ENCODE peak calls at places on chromosomes 5 and 9, in five cellular contexts. C, V, L, Y and K are unnamed samples.

GRCh38 chr5:32981061-32981460 is 269.9 kb downstream of the NPR3 start:
- DNase-seq in C (no peak), V (no peak), L (no peak), Y (no peak), K (no peak)

GRCh38 chr9:113219972-113220371 is 1.1 kb downstream of the FKBP15 start:
- DNase-seq in C (peak; percentile 84), V (no peak), L (no peak), Y (no peak), K (no peak)

GRCh38 chr5:83306572-83307241 is 164.8 kb upstream of the VCAN start:
- DNase-seq in C (peak; percentile 89), V (peak; percentile 12), L (no peak), Y (no peak), K (no peak)

GRCh38 chr5:128220841-128221240 is 137.3 kb downstream of the SLC12A2 start:
- DNase-seq in C (no peak), V (no peak), L (no peak), Y (no peak), K (no peak)

GRCh38 chr5:72857396-72857795 is 40.9 kb downstream of the TNPO1 start:
- DNase-seq in C (no peak), V (peak; percentile 24), L (no peak), Y (no peak), K (no peak)

GRCh38 chr9:27142299-27142930 is 33.4 kb downstream of the TEK start:
- DNase-seq in C (no peak), V (no peak), L (no peak), Y (no peak), K (no peak)

GRCh38 chr5:170701321-170701720 is 82.2 kb upstream of the GABRP start:
- DNase-seq in C (no peak), V (peak; percentile 57), L (no peak), Y (peak; percentile 31), K (no peak)

GRCh38 chr9:33719581-33720374 is 75.6 kb upstream of the PRSS3 start:
- DNase-seq in C (no peak), V (peak; percentile 73), L (peak; percentile 83), Y (peak; percentile 20), K (peak; percentile 83)

GRCh38 chr5:53820802-53821171 is 260.3 kb downstream of the NDUFS4 start:
- DNase-seq in C (peak; percentile 11), V (no peak), L (no peak), Y (no peak), K (no peak)

GRCh38 chr9:129582865-129583264 is 38.0 kb downstream of the C9orf50 start:
- DNase-seq in C (no peak), V (no peak), L (no peak), Y (no peak), K (no peak)

GRCh38 chr9:94860678-94861588 is 134.4 kb downstream of the AOPEP start:
- DNase-seq in C (peak; percentile 89), V (no peak), L (no peak), Y (no peak), K (no peak)

GRCh38 chr5:34914671-34915138 is 599 bp downstream of the RAD1 start:
- DNase-seq in C (peak; percentile 29), V (no peak), L (peak; percentile 42), Y (no peak), K (no peak)

GRCh38 chr5:141889282-141889871 is 11.2 kb upstream of the PCDH1 start:
- DNase-seq in C (no peak), V (no peak), L (no peak), Y (no peak), K (no peak)

GRCh38 chr5:125409496-125410351 is 663.3 kb upstream of the ZNF608 start:
- DNase-seq in C (peak; percentile 7), V (peak; percentile 10), L (no peak), Y (peak; percentile 81), K (no peak)

GRCh38 chr9:27086818-27087680 is 22.0 kb upstream of the TEK start:
- DNase-seq in C (peak; percentile 90), V (no peak), L (no peak), Y (no peak), K (no peak)

GRCh38 chr5:160230686-160231527 is 1.6 kb downstream of the FABP6 start:
- DNase-seq in C (peak; percentile 80), V (no peak), L (no peak), Y (no peak), K (no peak)

GRCh38 chr5:96287181-96287580 is 145.9 kb downstream of the PCSK1 start:
- DNase-seq in C (no peak), V (no peak), L (no peak), Y (no peak), K (no peak)

GRCh38 chr9:105114318-105114717 is 130.1 kb upstream of the SLC44A1 start:
- DNase-seq in C (no peak), V (no peak), L (no peak), Y (no peak), K (no peak)

GRCh38 chr5:83179966-83180365 is 102.6 kb downstream of the XRCC4 start:
- DNase-seq in C (peak; percentile 83), V (no peak), L (no peak), Y (no peak), K (no peak)

GRCh38 chr9:38680827-38681226 is 39.1 kb downstream of the FAM240B start:
- DNase-seq in C (no peak), V (no peak), L (no peak), Y (no peak), K (no peak)

GRCh38 chr9:38685535-38685934 is 34.4 kb downstream of the FAM240B start:
- DNase-seq in C (no peak), V (no peak), L (no peak), Y (no peak), K (no peak)

GRCh38 chr9:38683336-38683735 is 36.6 kb downstream of the FAM240B start:
- DNase-seq in C (no peak), V (no peak), L (no peak), Y (no peak), K (no peak)

GRCh38 chr9:38682713-38683112 is 37.2 kb downstream of the FAM240B start:
- DNase-seq in C (peak; percentile 84), V (peak; percentile 95), L (no peak), Y (no peak), K (no peak)

DNA sequence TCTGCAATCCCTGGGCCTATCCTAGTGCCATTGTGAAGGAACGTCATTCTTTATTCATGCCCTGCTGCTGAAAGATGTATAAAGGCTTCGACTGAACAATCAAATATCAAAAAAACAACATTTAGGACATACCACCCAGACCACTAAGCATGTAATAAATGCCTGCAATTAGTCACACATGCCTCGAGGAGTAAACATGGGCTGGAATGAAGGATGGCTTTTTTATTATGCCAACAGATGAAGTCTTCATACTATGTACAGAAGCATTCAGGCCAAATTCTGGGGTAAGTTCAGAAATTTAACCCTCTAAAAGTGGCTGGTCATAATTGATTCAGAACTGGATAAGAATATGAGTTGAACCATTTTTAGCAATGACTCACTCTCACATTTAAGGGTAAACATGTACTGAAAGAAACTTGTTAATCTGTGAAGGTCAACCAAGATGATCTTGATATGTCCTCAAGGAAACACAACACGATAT is 38.1 kb downstream of the FAM240B start:
- DNase-seq in C (peak; percentile 24), V (no peak), L (no peak), Y (no peak), K (no peak)
- H2BK5ac ChIP-seq in C (peak overlapping the region; percentile 26), V (no peak overlapping the region), L (no peak overlapping the region), Y (no peak overlapping the region), K (no peak overlapping the region)

DNA sequence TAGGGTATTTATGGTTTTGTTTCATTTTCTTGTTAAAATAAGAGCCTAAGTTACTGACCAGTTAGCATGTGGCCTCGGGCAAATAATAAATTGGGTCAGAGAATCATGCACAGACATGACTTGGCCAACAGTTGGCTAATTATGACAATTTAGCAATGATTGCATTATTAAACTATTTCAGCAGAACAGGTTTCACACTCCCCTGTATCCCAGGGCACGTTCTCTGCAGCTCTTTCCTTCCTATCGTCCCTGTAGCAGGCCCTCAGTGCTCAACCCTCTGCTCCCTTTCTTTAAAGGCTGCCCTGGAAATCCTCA is 167.9 kb downstream of the TSSK1B start:
- DNase-seq in C (no peak), V (no peak), L (no peak), Y (no peak), K (no peak)
- H2BK5ac ChIP-seq in C (no peak overlapping the region), V (peak overlapping the region; percentile 61), L (no peak overlapping the region), Y (no peak overlapping the region), K (no peak overlapping the region)

GRCh38 chr5:136023935-136024645 is 4.7 kb upstream of the TGFBI start:
- DNase-seq in C (peak; percentile 82), V (no peak), L (no peak), Y (no peak), K (no peak)

GRCh38 chr5:136025900-136026299 is 2.9 kb upstream of the TGFBI start:
- DNase-seq in C (peak; percentile 51), V (no peak), L (no peak), Y (no peak), K (no peak)

GRCh38 chr5:136021016-136021405 is 7.8 kb upstream of the TGFBI start:
- DNase-seq in C (peak; percentile 78), V (no peak), L (peak; percentile 11), Y (no peak), K (no peak)

GRCh38 chr5:136020383-136021015 is 8.3 kb upstream of the TGFBI start:
- DNase-seq in C (peak; percentile 99), V (no peak), L (no peak), Y (no peak), K (no peak)

DNA sequence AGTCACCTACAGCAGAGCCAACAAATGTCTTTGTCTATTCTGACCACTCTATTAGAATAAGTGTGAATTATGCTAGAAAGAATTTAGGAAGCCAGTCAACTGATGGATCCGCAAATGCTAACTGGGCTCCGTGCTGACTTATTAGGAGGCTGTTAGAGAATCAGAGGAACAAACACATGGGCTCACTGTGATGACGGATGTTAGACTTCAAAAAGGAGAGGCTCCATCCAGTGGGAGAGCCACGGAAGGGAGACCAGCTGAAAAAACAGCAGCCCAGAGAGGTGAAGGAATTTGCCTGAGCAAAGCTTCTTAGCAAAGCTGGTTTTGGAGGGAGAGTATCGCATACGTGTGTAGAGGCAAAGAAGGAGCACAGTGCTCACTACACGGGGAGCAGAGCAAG is 5.8 kb upstream of the TGFBI start:
- DNase-seq in C (no peak), V (no peak), L (no peak), Y (no peak), K (no peak)
- H2BK5ac ChIP-seq in C (peak overlapping the region; percentile 88), V (no peak overlapping the region), L (no peak overlapping the region), Y (no peak overlapping the region), K (no peak overlapping the region)

GRCh38 chr5:154706416-154706815 is 48.8 kb upstream of the LARP1 start:
- DNase-seq in C (no peak), V (no peak), L (no peak), Y (no peak), K (no peak)
- H2BK5ac ChIP-seq in C (no peak overlapping the region), V (no peak overlapping the region), L (no peak overlapping the region), Y (no peak overlapping the region), K (no peak overlapping the region)

GRCh38 chr9:134541373-134541747 is 100.2 kb upstream of the COL5A1 start:
- DNase-seq in C (no peak), V (no peak), L (no peak), Y (no peak), K (no peak)

GRCh38 chr9:134537891-134538520 is 103.6 kb upstream of the COL5A1 start:
- DNase-seq in C (no peak), V (no peak), L (no peak), Y (no peak), K (no peak)

GRCh38 chr9:134539613-134540012 is 102.0 kb upstream of the COL5A1 start:
- DNase-seq in C (peak; percentile 20), V (no peak), L (no peak), Y (no peak), K (no peak)

GRCh38 chr9:134538856-134539562 is 102.6 kb upstream of the COL5A1 start:
- DNase-seq in C (no peak), V (no peak), L (no peak), Y (no peak), K (no peak)

GRCh38 chr9:134540441-134541372 is 100.9 kb upstream of the COL5A1 start:
- DNase-seq in C (no peak), V (no peak), L (no peak), Y (no peak), K (no peak)
- H2BK5ac ChIP-seq in C (no peak overlapping the region), V (no peak overlapping the region), L (no peak overlapping the region), Y (no peak overlapping the region), K (no peak overlapping the region)